ENCODE peak calls at places on chromosomes 16 and 17, in nine cellular contexts. B, C, D, R, J, Q, L, Y and X are unnamed samples. For H3K36me3, the result is how much of the 10 kb centered on the place peaks cover.

GRCh38 chr17:78865682-78866390 is 25.2 kb upstream of the USP36 start:
- DNase-seq in Q (peak), B (peak), L (peak), D (peak), C (peak), Y (peak), R (peak), J (peak), X (peak)

GRCh38 chr16:58882292-58882691 is 148.2 kb upstream of the GOT2 start:
- DNase-seq in Y (no peak), R (no peak), J (no peak), C (no peak), Q (no peak), B (no peak), D (no peak), L (no peak), X (no peak)

GRCh38 chr16:53429221-53429943 is 4.9 kb upstream of the RBL2 start:
- DNase-seq in D (peak), Q (peak), Y (no peak), R (no peak), J (no peak), B (no peak), C (no peak), L (peak), X (no peak)

GRCh38 chr17:63833741-63834373 is 6.4 kb upstream of the FTSJ3 start:
- DNase-seq in Q (no peak), C (no peak), R (no peak), J (no peak), D (no peak), L (no peak), B (no peak), Y (no peak), X (no peak)

GRCh38 chr16:12609937-12610699 is 193.6 kb downstream of the CPPED1 start:
- DNase-seq in R (no peak), Y (no peak), J (no peak), C (no peak), L (no peak), Q (peak), D (no peak), B (no peak), X (no peak)

GRCh38 chr17:69523252-69523861 is 108.9 kb downstream of the MAP2K6 start:
- DNase-seq in Q (peak), B (no peak), R (peak), J (no peak), Y (no peak), C (no peak), D (peak), L (peak), X (peak)

GRCh38 chr16:740764-741505 is at the start of gene CIAO3:
- DNase-seq in Q (peak), B (peak), D (peak), R (peak), C (peak), Y (peak), J (peak), L (peak), X (peak)

GRCh38 chr17:82320956-82321927 is 3.8 kb upstream of the CD7 start:
- DNase-seq in Y (peak), J (no peak), R (no peak), C (no peak), B (peak), L (no peak), D (no peak), Q (no peak), X (peak)

GRCh38 chr17:81842725-81843504 is 8.1 kb upstream of the PPP1R27 start:
- DNase-seq in Q (no peak), J (no peak), R (no peak), Y (no peak), D (no peak), C (no peak), L (no peak), B (no peak), X (no peak)

GRCh38 chr17:49703557-49704277 is 4.0 kb downstream of the SLC35B1 start:
- DNase-seq in J (no peak), R (peak), L (peak), Q (peak), C (no peak), Y (no peak), D (peak), B (no peak), X (peak)

GRCh38 chr17:49705254-49705653 is 2.5 kb downstream of the SLC35B1 start:
- DNase-seq in J (no peak), D (no peak), L (no peak), C (no peak), B (no peak), Y (no peak), R (peak), Q (no peak), X (no peak)

GRCh38 chr17:49707246-49707607 is 537 bp downstream of the SLC35B1 start:
- DNase-seq in Y (no peak), Q (no peak), B (peak), D (no peak), J (no peak), C (no peak), L (no peak), R (no peak), X (peak)

GRCh38 chr17:49707608-49708514 is at the start of gene SLC35B1:
- DNase-seq in D (peak), B (peak), C (peak), R (peak), Y (peak), Q (peak), L (peak), J (peak), X (peak)

GRCh38 chr17:49708515-49709161 is 874 bp upstream of the SLC35B1 start:
- DNase-seq in Y (no peak), B (peak), D (no peak), L (no peak), R (peak), J (no peak), Q (no peak), C (no peak), X (peak)
- H3K4me3 ChIP-seq in Y (peak), B (no peak), D (peak), L (no peak), R (peak), J (peak), Q (peak), C (peak), X (no peak)

DNA sequence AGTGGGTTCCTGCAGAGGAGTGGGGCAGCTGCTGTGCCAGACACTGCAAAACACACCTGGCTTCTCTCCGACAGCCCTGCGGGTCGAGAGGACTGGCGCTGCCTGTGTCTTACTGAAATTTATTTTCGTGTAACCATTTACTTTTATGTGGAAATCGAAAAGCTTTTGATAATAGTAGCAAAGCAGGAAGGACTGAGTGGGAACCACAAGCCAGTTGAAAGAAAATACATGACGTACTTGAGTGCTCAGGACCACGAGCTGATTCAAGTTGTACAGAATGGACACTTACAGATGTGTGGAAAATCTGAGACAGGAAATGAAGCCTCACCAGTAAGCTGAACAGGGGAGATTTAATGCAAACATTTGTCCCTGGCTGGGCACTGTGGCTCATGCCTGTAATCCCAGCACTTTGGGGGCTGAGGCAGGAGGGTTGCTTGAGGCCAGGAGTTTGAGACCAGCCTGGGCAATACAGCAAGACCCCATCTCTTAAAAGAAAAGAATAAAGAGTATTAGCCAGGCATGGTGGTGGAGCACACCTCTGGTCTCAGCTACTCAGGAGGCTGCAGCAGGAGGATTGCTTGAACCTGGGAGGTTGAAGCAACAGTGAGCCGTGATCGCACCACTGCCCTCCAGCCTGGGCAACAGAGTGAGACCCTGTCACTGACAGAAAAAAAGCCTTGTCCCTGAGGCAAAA is 11.3 kb upstream of the RPL13 start:
- DNase-seq in Y (no peak), R (no peak), L (no peak), J (no peak), Q (no peak), D (no peak), C (no peak), B (no peak), X (no peak)
- H3K36me3 ChIP-seq in Y (half or more), R (half or more), L (under half), J (under half), Q (half or more), D (half or more), C (half or more), B (under half), X (under half)

GRCh38 chr16:85313541-85314208 is 201.4 kb upstream of the CIBAR2 start:
- DNase-seq in Y (no peak), R (no peak), J (no peak), D (peak), L (no peak), Q (no peak), C (no peak), B (no peak), X (no peak)
- H3K4me3 ChIP-seq in Y (no peak), R (no peak), J (no peak), D (no peak), L (no peak), Q (no peak), C (no peak), B (no peak), X (no peak)

GRCh38 chr16:14240964-14241363 is 169.8 kb downstream of the MRTFB start:
- DNase-seq in J (no peak), C (no peak), R (no peak), Y (no peak), Q (no peak), B (no peak), D (no peak), L (no peak), X (no peak)
- H3K36me3 ChIP-seq in J (under half), C (under half), R (under half), Y (half or more), Q (under half), B (under half), D (under half), L (under half), X (under half)

GRCh38 chr17:42287305-42288077 is 807 bp upstream of the STAT5A start:
- DNase-seq in L (no peak), D (no peak), B (peak), R (peak), C (peak), Q (no peak), J (no peak), Y (peak), X (peak)
- H3K4me3 ChIP-seq in L (peak), D (peak), B (peak), R (peak), C (peak), Q (peak), J (peak), Y (peak), X (peak)

GRCh38 chr17:17149520-17150449 is 56.3 kb downstream of the PLD6 start:
- DNase-seq in Y (no peak), J (no peak), C (no peak), D (no peak), R (no peak), L (no peak), B (no peak), Q (no peak), X (no peak)

GRCh38 chr17:17151055-17151454 is 55.1 kb downstream of the PLD6 start:
- DNase-seq in D (peak), R (no peak), B (no peak), C (no peak), Q (peak), L (no peak), Y (no peak), J (no peak), X (no peak)

GRCh38 chr17:17151962-17152361 is 54.2 kb downstream of the PLD6 start:
- DNase-seq in Y (peak), D (peak), Q (peak), J (peak), R (peak), B (no peak), L (peak), C (peak), X (no peak)

GRCh38 chr17:17151541-17151940 is 54.6 kb downstream of the PLD6 start:
- DNase-seq in J (no peak), Y (no peak), D (peak), R (no peak), Q (peak), L (no peak), B (no peak), C (no peak), X (no peak)

DNA sequence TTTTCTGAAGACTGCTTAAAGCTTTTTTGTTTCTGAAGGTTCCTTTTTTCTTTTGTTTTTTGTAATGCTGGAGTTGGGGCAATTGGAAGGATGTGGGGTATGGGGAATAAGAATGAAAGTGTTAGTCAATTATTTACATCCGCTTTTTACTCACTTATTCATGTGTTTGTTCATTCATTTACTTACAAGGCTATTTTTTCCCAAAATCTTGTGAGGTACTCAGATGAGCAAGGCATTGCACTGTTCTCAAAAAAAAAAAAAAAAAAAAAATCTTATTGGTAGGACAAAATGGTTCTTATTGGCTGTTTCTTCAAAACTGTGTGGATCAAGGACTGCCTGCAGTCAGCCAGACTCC is 55.7 kb downstream of the PLD6 start:
- DNase-seq in C (no peak), Q (no peak), L (no peak), R (no peak), J (no peak), D (no peak), Y (no peak), B (no peak), X (no peak)
- H3K36me3 ChIP-seq in C (under half), Q (half or more), L (under half), R (half or more), J (under half), D (half or more), Y (half or more), B (under half), X (under half)

DNA sequence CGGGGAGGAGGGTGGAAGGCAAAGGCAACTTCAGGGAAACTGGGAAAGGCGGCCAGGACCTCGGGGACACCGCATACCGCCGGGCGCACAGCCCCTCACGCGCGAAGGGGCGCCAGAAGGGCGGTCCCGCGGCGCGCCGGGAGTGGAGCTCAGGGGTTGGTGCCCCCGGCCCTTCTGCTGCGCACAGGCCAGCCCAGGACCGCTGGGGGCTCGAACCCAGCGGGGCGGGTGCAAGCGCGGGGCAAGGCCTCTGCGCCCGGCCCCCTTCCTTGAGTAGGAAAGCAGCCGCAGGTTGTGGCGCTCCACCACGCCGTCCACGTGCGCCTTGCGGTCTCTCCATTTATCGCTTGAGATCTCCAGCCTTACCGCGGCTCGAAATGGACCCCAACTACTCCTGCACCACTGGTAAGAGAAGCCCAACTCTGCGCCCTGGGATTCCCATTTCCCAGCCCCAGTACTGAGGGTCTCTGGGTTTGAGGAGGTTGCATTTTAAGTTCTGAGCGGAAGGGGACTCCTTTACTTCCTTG is 3.0 kb upstream of the MT1A start:
- DNase-seq in R (no peak), Q (no peak), J (no peak), C (no peak), B (no peak), Y (no peak), L (no peak), D (no peak), X (peak)
- H3K4me3 ChIP-seq in R (peak), Q (peak), J (no peak), C (peak), B (peak), Y (peak), L (no peak), D (no peak), X (peak)

GRCh38 chr17:45112559-45113423 is 19.5 kb downstream of the PLCD3 start:
- DNase-seq in C (no peak), D (no peak), R (no peak), Q (no peak), B (no peak), Y (no peak), J (no peak), L (no peak), X (peak)
- H3K36me3 ChIP-seq in C (under half), D (under half), R (under half), Q (under half), B (under half), Y (under half), J (under half), L (under half), X (under half)